ENCODE peak calls at places on chromosomes 1 and 21, in ten cellular contexts. One of them, this sample, is unnamed.

GRCh38 chr1:179287456-179287855 is 6.1 kb upstream of the SOAT1 start:
- DNase-seq in HTR-8/SVneo: no peak
- DNase-seq in activated CD4-positive, alpha-beta T cell treated with anti-CD3 and anti-CD28 coated beads, Interleukin-2, amount 50 U/mL, for 48 hours: no peak
- DNase-seq in stimulated activated CD4-positive, alpha-beta T cell treated with anti-CD3 and anti-CD28 coated beads, TNF-alpha, amount 100 ng/mL, for 4 hours: no peak
- DNase-seq in LoVo: no peak
- DNase-seq in HEK293T: no peak
- DNase-seq in EL: no peak
- DNase-seq in GF-D8: no peak
- DNase-seq in endodermal cell: no peak
- DNase-seq in mesothelial cell of epicardium: no peak
- DNase-seq in this sample: no peak

GRCh38 chr1:228278432-228278941 is 70.6 kb downstream of the OBSCN start:
- DNase-seq in HTR-8/SVneo: no peak
- DNase-seq in activated CD4-positive, alpha-beta T cell treated with anti-CD3 and anti-CD28 coated beads, Interleukin-2, amount 50 U/mL, for 48 hours: no peak
- DNase-seq in stimulated activated CD4-positive, alpha-beta T cell treated with anti-CD3 and anti-CD28 coated beads, TNF-alpha, amount 100 ng/mL, for 4 hours: no peak
- DNase-seq in LoVo: no peak
- DNase-seq in HEK293T: no peak
- DNase-seq in EL: no peak
- DNase-seq in GF-D8: no peak
- DNase-seq in endodermal cell: no peak
- DNase-seq in mesothelial cell of epicardium: no peak
- DNase-seq in this sample: no peak

GRCh38 chr1:26417111-26417510 is 6.5 kb downstream of the LIN28A start:
- DNase-seq in HTR-8/SVneo: peak; percentile 45
- DNase-seq in activated CD4-positive, alpha-beta T cell treated with anti-CD3 and anti-CD28 coated beads, Interleukin-2, amount 50 U/mL, for 48 hours: peak; percentile 90
- DNase-seq in stimulated activated CD4-positive, alpha-beta T cell treated with anti-CD3 and anti-CD28 coated beads, TNF-alpha, amount 100 ng/mL, for 4 hours: peak; percentile 74
- DNase-seq in LoVo: peak; percentile 79
- DNase-seq in HEK293T: peak; percentile 80
- DNase-seq in EL: peak; percentile 66
- DNase-seq in GF-D8: peak; percentile 6
- DNase-seq in endodermal cell: peak; percentile 98
- DNase-seq in mesothelial cell of epicardium: peak; percentile 86
- DNase-seq in this sample: peak; percentile 27

GRCh38 chr21:21007606-21008005 is 9.4 kb downstream of the NCAM2 start:
- DNase-seq in HTR-8/SVneo: no peak
- DNase-seq in activated CD4-positive, alpha-beta T cell treated with anti-CD3 and anti-CD28 coated beads, Interleukin-2, amount 50 U/mL, for 48 hours: no peak
- DNase-seq in stimulated activated CD4-positive, alpha-beta T cell treated with anti-CD3 and anti-CD28 coated beads, TNF-alpha, amount 100 ng/mL, for 4 hours: no peak
- DNase-seq in LoVo: no peak
- DNase-seq in HEK293T: no peak
- DNase-seq in EL: peak; percentile 53
- DNase-seq in GF-D8: no peak
- DNase-seq in endodermal cell: no peak
- DNase-seq in mesothelial cell of epicardium: no peak
- DNase-seq in this sample: no peak

GRCh38 chr1:228287541-228288425 is 79.9 kb downstream of the OBSCN start:
- DNase-seq in HTR-8/SVneo: no peak
- DNase-seq in activated CD4-positive, alpha-beta T cell treated with anti-CD3 and anti-CD28 coated beads, Interleukin-2, amount 50 U/mL, for 48 hours: no peak
- DNase-seq in stimulated activated CD4-positive, alpha-beta T cell treated with anti-CD3 and anti-CD28 coated beads, TNF-alpha, amount 100 ng/mL, for 4 hours: no peak
- DNase-seq in LoVo: no peak
- DNase-seq in HEK293T: no peak
- DNase-seq in EL: no peak
- DNase-seq in GF-D8: no peak
- DNase-seq in endodermal cell: peak; percentile 28
- DNase-seq in mesothelial cell of epicardium: peak; percentile 37
- DNase-seq in this sample: no peak

GRCh38 chr1:226638001-226638601 is 89.5 kb downstream of the STUM start:
- DNase-seq in HTR-8/SVneo: no peak
- DNase-seq in activated CD4-positive, alpha-beta T cell treated with anti-CD3 and anti-CD28 coated beads, Interleukin-2, amount 50 U/mL, for 48 hours: no peak
- DNase-seq in stimulated activated CD4-positive, alpha-beta T cell treated with anti-CD3 and anti-CD28 coated beads, TNF-alpha, amount 100 ng/mL, for 4 hours: no peak
- DNase-seq in LoVo: no peak
- DNase-seq in HEK293T: no peak
- DNase-seq in EL: no peak
- DNase-seq in GF-D8: no peak
- DNase-seq in endodermal cell: peak; percentile 42
- DNase-seq in mesothelial cell of epicardium: no peak
- DNase-seq in this sample: no peak

GRCh38 chr1:153705484-153705883 is 22.4 kb upstream of the INTS3 start:
- DNase-seq in HTR-8/SVneo: no peak
- DNase-seq in activated CD4-positive, alpha-beta T cell treated with anti-CD3 and anti-CD28 coated beads, Interleukin-2, amount 50 U/mL, for 48 hours: no peak
- DNase-seq in stimulated activated CD4-positive, alpha-beta T cell treated with anti-CD3 and anti-CD28 coated beads, TNF-alpha, amount 100 ng/mL, for 4 hours: no peak
- DNase-seq in LoVo: no peak
- DNase-seq in HEK293T: no peak
- DNase-seq in EL: no peak
- DNase-seq in GF-D8: no peak
- DNase-seq in endodermal cell: peak; percentile 58
- DNase-seq in mesothelial cell of epicardium: no peak
- DNase-seq in this sample: peak; percentile 27

GRCh38 chr1:235073968-235074334 is 54.7 kb downstream of the TOMM20 start:
- DNase-seq in HTR-8/SVneo: no peak
- DNase-seq in activated CD4-positive, alpha-beta T cell treated with anti-CD3 and anti-CD28 coated beads, Interleukin-2, amount 50 U/mL, for 48 hours: no peak
- DNase-seq in stimulated activated CD4-positive, alpha-beta T cell treated with anti-CD3 and anti-CD28 coated beads, TNF-alpha, amount 100 ng/mL, for 4 hours: no peak
- DNase-seq in LoVo: peak; percentile 68
- DNase-seq in HEK293T: no peak
- DNase-seq in EL: no peak
- DNase-seq in GF-D8: no peak
- DNase-seq in endodermal cell: no peak
- DNase-seq in mesothelial cell of epicardium: no peak
- DNase-seq in this sample: no peak

GRCh38 chr21:40204956-40205355 is 337.7 kb downstream of the PCP4 start:
- DNase-seq in HTR-8/SVneo: no peak
- DNase-seq in activated CD4-positive, alpha-beta T cell treated with anti-CD3 and anti-CD28 coated beads, Interleukin-2, amount 50 U/mL, for 48 hours: no peak
- DNase-seq in stimulated activated CD4-positive, alpha-beta T cell treated with anti-CD3 and anti-CD28 coated beads, TNF-alpha, amount 100 ng/mL, for 4 hours: no peak
- DNase-seq in LoVo: no peak
- DNase-seq in HEK293T: no peak
- DNase-seq in EL: no peak
- DNase-seq in GF-D8: no peak
- DNase-seq in endodermal cell: no peak
- DNase-seq in mesothelial cell of epicardium: no peak
- DNase-seq in this sample: no peak

GRCh38 chr1:117271129-117271528 is 60.4 kb upstream of the VTCN1 start:
- DNase-seq in HTR-8/SVneo: no peak
- DNase-seq in activated CD4-positive, alpha-beta T cell treated with anti-CD3 and anti-CD28 coated beads, Interleukin-2, amount 50 U/mL, for 48 hours: no peak
- DNase-seq in stimulated activated CD4-positive, alpha-beta T cell treated with anti-CD3 and anti-CD28 coated beads, TNF-alpha, amount 100 ng/mL, for 4 hours: no peak
- DNase-seq in LoVo: no peak
- DNase-seq in HEK293T: no peak
- DNase-seq in EL: no peak
- DNase-seq in GF-D8: no peak
- DNase-seq in endodermal cell: peak; percentile 55
- DNase-seq in mesothelial cell of epicardium: no peak
- DNase-seq in this sample: no peak

GRCh38 chr21:28237661-28238060 is 755.0 kb downstream of the LTN1 start:
- DNase-seq in HTR-8/SVneo: no peak
- DNase-seq in activated CD4-positive, alpha-beta T cell treated with anti-CD3 and anti-CD28 coated beads, Interleukin-2, amount 50 U/mL, for 48 hours: no peak
- DNase-seq in stimulated activated CD4-positive, alpha-beta T cell treated with anti-CD3 and anti-CD28 coated beads, TNF-alpha, amount 100 ng/mL, for 4 hours: no peak
- DNase-seq in LoVo: no peak
- DNase-seq in HEK293T: no peak
- DNase-seq in EL: no peak
- DNase-seq in GF-D8: no peak
- DNase-seq in endodermal cell: no peak
- DNase-seq in mesothelial cell of epicardium: no peak
- DNase-seq in this sample: no peak

GRCh38 chr1:180123463-180123936 is 31.2 kb upstream of the QSOX1 start:
- DNase-seq in HTR-8/SVneo: no peak
- DNase-seq in activated CD4-positive, alpha-beta T cell treated with anti-CD3 and anti-CD28 coated beads, Interleukin-2, amount 50 U/mL, for 48 hours: no peak
- DNase-seq in stimulated activated CD4-positive, alpha-beta T cell treated with anti-CD3 and anti-CD28 coated beads, TNF-alpha, amount 100 ng/mL, for 4 hours: no peak
- DNase-seq in LoVo: peak; percentile 42
- DNase-seq in HEK293T: no peak
- DNase-seq in EL: no peak
- DNase-seq in GF-D8: no peak
- DNase-seq in endodermal cell: no peak
- DNase-seq in mesothelial cell of epicardium: no peak
- DNase-seq in this sample: no peak

GRCh38 chr1:207845109-207845508 is 65.8 kb downstream of the CD34 start:
- DNase-seq in HTR-8/SVneo: no peak
- DNase-seq in activated CD4-positive, alpha-beta T cell treated with anti-CD3 and anti-CD28 coated beads, Interleukin-2, amount 50 U/mL, for 48 hours: no peak
- DNase-seq in stimulated activated CD4-positive, alpha-beta T cell treated with anti-CD3 and anti-CD28 coated beads, TNF-alpha, amount 100 ng/mL, for 4 hours: no peak
- DNase-seq in LoVo: no peak
- DNase-seq in HEK293T: no peak
- DNase-seq in EL: no peak
- DNase-seq in GF-D8: no peak
- DNase-seq in endodermal cell: peak; percentile 10
- DNase-seq in mesothelial cell of epicardium: no peak
- DNase-seq in this sample: no peak

GRCh38 chr1:204146965-204147364 is 4.9 kb downstream of the ETNK2 start:
- DNase-seq in HTR-8/SVneo: no peak
- DNase-seq in activated CD4-positive, alpha-beta T cell treated with anti-CD3 and anti-CD28 coated beads, Interleukin-2, amount 50 U/mL, for 48 hours: no peak
- DNase-seq in stimulated activated CD4-positive, alpha-beta T cell treated with anti-CD3 and anti-CD28 coated beads, TNF-alpha, amount 100 ng/mL, for 4 hours: no peak
- DNase-seq in LoVo: no peak
- DNase-seq in HEK293T: no peak
- DNase-seq in EL: no peak
- DNase-seq in GF-D8: no peak
- DNase-seq in endodermal cell: no peak
- DNase-seq in mesothelial cell of epicardium: no peak
- DNase-seq in this sample: no peak

GRCh38 chr1:154433161-154433681 is 28.1 kb downstream of the IL6R start:
- DNase-seq in HTR-8/SVneo: no peak
- DNase-seq in activated CD4-positive, alpha-beta T cell treated with anti-CD3 and anti-CD28 coated beads, Interleukin-2, amount 50 U/mL, for 48 hours: no peak
- DNase-seq in stimulated activated CD4-positive, alpha-beta T cell treated with anti-CD3 and anti-CD28 coated beads, TNF-alpha, amount 100 ng/mL, for 4 hours: peak; percentile 34
- DNase-seq in LoVo: peak; percentile 28
- DNase-seq in HEK293T: no peak
- DNase-seq in EL: no peak
- DNase-seq in GF-D8: no peak
- DNase-seq in endodermal cell: no peak
- DNase-seq in mesothelial cell of epicardium: no peak
- DNase-seq in this sample: no peak

GRCh38 chr1:206507395-206508129 is at the start of gene RASSF5:
- DNase-seq in HTR-8/SVneo: peak; percentile 68
- DNase-seq in activated CD4-positive, alpha-beta T cell treated with anti-CD3 and anti-CD28 coated beads, Interleukin-2, amount 50 U/mL, for 48 hours: peak; percentile 89
- DNase-seq in stimulated activated CD4-positive, alpha-beta T cell treated with anti-CD3 and anti-CD28 coated beads, TNF-alpha, amount 100 ng/mL, for 4 hours: peak; percentile 70
- DNase-seq in LoVo: peak; percentile 67
- DNase-seq in HEK293T: peak; percentile 50
- DNase-seq in EL: peak; percentile 77
- DNase-seq in GF-D8: no peak
- DNase-seq in endodermal cell: peak; percentile 96
- DNase-seq in mesothelial cell of epicardium: peak; percentile 61
- DNase-seq in this sample: peak; percentile 66

GRCh38 chr1:168767885-168768584 is 39.0 kb upstream of the DPT start:
- DNase-seq in HTR-8/SVneo: no peak
- DNase-seq in activated CD4-positive, alpha-beta T cell treated with anti-CD3 and anti-CD28 coated beads, Interleukin-2, amount 50 U/mL, for 48 hours: no peak
- DNase-seq in stimulated activated CD4-positive, alpha-beta T cell treated with anti-CD3 and anti-CD28 coated beads, TNF-alpha, amount 100 ng/mL, for 4 hours: no peak
- DNase-seq in LoVo: no peak
- DNase-seq in HEK293T: no peak
- DNase-seq in EL: peak; percentile 14
- DNase-seq in GF-D8: no peak
- DNase-seq in endodermal cell: no peak
- DNase-seq in mesothelial cell of epicardium: no peak
- DNase-seq in this sample: no peak

GRCh38 chr1:208834346-208835081 is 590.3 kb upstream of the PLXNA2 start:
- DNase-seq in HTR-8/SVneo: peak; percentile 15
- DNase-seq in activated CD4-positive, alpha-beta T cell treated with anti-CD3 and anti-CD28 coated beads, Interleukin-2, amount 50 U/mL, for 48 hours: no peak
- DNase-seq in stimulated activated CD4-positive, alpha-beta T cell treated with anti-CD3 and anti-CD28 coated beads, TNF-alpha, amount 100 ng/mL, for 4 hours: no peak
- DNase-seq in LoVo: no peak
- DNase-seq in HEK293T: no peak
- DNase-seq in EL: peak; percentile 25
- DNase-seq in GF-D8: no peak
- DNase-seq in endodermal cell: no peak
- DNase-seq in mesothelial cell of epicardium: peak; percentile 47
- DNase-seq in this sample: no peak

GRCh38 chr1:150578278-150579109 is 916 bp downstream of the MCL1 start:
- DNase-seq in HTR-8/SVneo: peak; percentile 47
- DNase-seq in activated CD4-positive, alpha-beta T cell treated with anti-CD3 and anti-CD28 coated beads, Interleukin-2, amount 50 U/mL, for 48 hours: peak; percentile 56
- DNase-seq in stimulated activated CD4-positive, alpha-beta T cell treated with anti-CD3 and anti-CD28 coated beads, TNF-alpha, amount 100 ng/mL, for 4 hours: no peak
- DNase-seq in LoVo: peak; percentile 69
- DNase-seq in HEK293T: peak; percentile 49
- DNase-seq in EL: peak; percentile 91
- DNase-seq in GF-D8: no peak
- DNase-seq in endodermal cell: peak; percentile 59
- DNase-seq in mesothelial cell of epicardium: peak; percentile 50
- DNase-seq in this sample: peak; percentile 73

GRCh38 chr1:80656011-80656627 is 1144.6 kb upstream of the ADGRL2 start:
- DNase-seq in HTR-8/SVneo: no peak
- DNase-seq in activated CD4-positive, alpha-beta T cell treated with anti-CD3 and anti-CD28 coated beads, Interleukin-2, amount 50 U/mL, for 48 hours: no peak
- DNase-seq in stimulated activated CD4-positive, alpha-beta T cell treated with anti-CD3 and anti-CD28 coated beads, TNF-alpha, amount 100 ng/mL, for 4 hours: no peak
- DNase-seq in LoVo: no peak
- DNase-seq in HEK293T: peak; percentile 69
- DNase-seq in EL: peak; percentile 6
- DNase-seq in GF-D8: no peak
- DNase-seq in endodermal cell: peak; percentile 76
- DNase-seq in mesothelial cell of epicardium: no peak
- DNase-seq in this sample: peak; percentile 43

GRCh38 chr1:160032165-160032827 is 506 bp upstream of the PIGM start:
- DNase-seq in HTR-8/SVneo: no peak
- DNase-seq in activated CD4-positive, alpha-beta T cell treated with anti-CD3 and anti-CD28 coated beads, Interleukin-2, amount 50 U/mL, for 48 hours: no peak
- DNase-seq in stimulated activated CD4-positive, alpha-beta T cell treated with anti-CD3 and anti-CD28 coated beads, TNF-alpha, amount 100 ng/mL, for 4 hours: no peak
- DNase-seq in LoVo: peak; percentile 36
- DNase-seq in HEK293T: peak; percentile 38
- DNase-seq in EL: peak; percentile 25
- DNase-seq in GF-D8: no peak
- DNase-seq in endodermal cell: no peak
- DNase-seq in mesothelial cell of epicardium: no peak
- DNase-seq in this sample: no peak

GRCh38 chr1:79777481-79778219 is 771.1 kb upstream of the ADGRL4 start:
- DNase-seq in HTR-8/SVneo: no peak
- DNase-seq in activated CD4-positive, alpha-beta T cell treated with anti-CD3 and anti-CD28 coated beads, Interleukin-2, amount 50 U/mL, for 48 hours: no peak
- DNase-seq in stimulated activated CD4-positive, alpha-beta T cell treated with anti-CD3 and anti-CD28 coated beads, TNF-alpha, amount 100 ng/mL, for 4 hours: no peak
- DNase-seq in LoVo: no peak
- DNase-seq in HEK293T: no peak
- DNase-seq in EL: no peak
- DNase-seq in GF-D8: no peak
- DNase-seq in endodermal cell: peak; percentile 77
- DNase-seq in mesothelial cell of epicardium: no peak
- DNase-seq in this sample: no peak

GRCh38 chr1:103514920-103515503 is 10.5 kb upstream of the RNPC3 start:
- DNase-seq in HTR-8/SVneo: peak; percentile 6
- DNase-seq in activated CD4-positive, alpha-beta T cell treated with anti-CD3 and anti-CD28 coated beads, Interleukin-2, amount 50 U/mL, for 48 hours: no peak
- DNase-seq in stimulated activated CD4-positive, alpha-beta T cell treated with anti-CD3 and anti-CD28 coated beads, TNF-alpha, amount 100 ng/mL, for 4 hours: no peak
- DNase-seq in LoVo: peak; percentile 22
- DNase-seq in HEK293T: peak; percentile 35
- DNase-seq in EL: peak; percentile 63
- DNase-seq in GF-D8: no peak
- DNase-seq in endodermal cell: no peak
- DNase-seq in mesothelial cell of epicardium: no peak
- DNase-seq in this sample: peak; percentile 12